ENCODE peak calls at places on chromosomes 7 and 10, in six cellular contexts. S is AG04450; T is HepG2; K is CD8-positive, alpha-beta memory T cell; H is heart left ventricle; N is neural progenitor cell. R is an unnamed sample. For H3K9me3, the result is how much of the 10 kb centered on the place peaks cover.

GRCh38 chr10:97731346-97732051 is 5.4 kb upstream of the ZFYVE27 start:
- DNase-seq in T (peak), H (no peak), S (peak), N (peak), K (peak), R (peak)

GRCh38 chr10:43398939-43399871 is 9.8 kb downstream of the HNRNPF start:
- DNase-seq in S (no peak), T (peak), N (no peak), K (no peak), H (no peak), R (no peak)

GRCh38 chr10:32271617-32272016 is 75.3 kb downstream of the EPC1 start:
- DNase-seq in K (no peak), S (no peak), T (no peak), N (no peak), H (no peak), R (no peak)

GRCh38 chr7:89607797-89608196 is 546.5 kb upstream of the STEAP1 start:
- DNase-seq in H (no peak), K (no peak), S (no peak), T (no peak), N (no peak), R (no peak)

GRCh38 chr7:94146408-94146807 is 142.3 kb upstream of the BET1 start:
- DNase-seq in S (peak), H (peak), N (no peak), K (no peak), T (no peak), R (no peak)

GRCh38 chr10:114250246-114250645 is 11.2 kb downstream of the VWA2 start:
- DNase-seq in S (no peak), H (no peak), N (no peak), T (no peak), K (no peak), R (no peak)

GRCh38 chr10:80210259-80210658 is 4.9 kb upstream of the ANXA11 start:
- DNase-seq in K (no peak), S (no peak), N (no peak), H (no peak), T (no peak), R (no peak)

GRCh38 chr10:110420401-110421193 is 77.1 kb upstream of the DUSP5 start:
- DNase-seq in N (no peak), H (no peak), T (no peak), S (no peak), K (no peak), R (no peak)

GRCh38 chr10:2913531-2913930 is 153.8 kb upstream of the PFKP start:
- DNase-seq in H (no peak), K (no peak), S (no peak), N (no peak), T (no peak), R (no peak)

GRCh38 chr7:136266457-136266856 is 289.3 kb upstream of the MTPN start:
- DNase-seq in N (no peak), H (no peak), T (no peak), K (no peak), S (no peak), R (no peak)
- H3K9me3 ChIP-seq in N (under half), H (under half), T (under half), K (under half), S (under half), R (under half)

GRCh38 chr10:133567609-133568286 is 2.4 kb upstream of the SYCE1 start:
- DNase-seq in T (no peak), N (no peak), K (no peak), S (no peak), H (no peak), R (no peak)
- H3K9me3 ChIP-seq in T (under half), N (under half), K (under half), S (under half), H (under half), R (under half)

GRCh38 chr10:131163444-131163843 is 148.1 kb downstream of the TCERG1L start:
- DNase-seq in N (no peak), T (no peak), K (no peak), H (no peak), S (no peak), R (no peak)
- H3K9me3 ChIP-seq in N (under half), T (under half), K (under half), H (under half), S (half or more), R (under half)

GRCh38 chr7:64626083-64626469 is 39.9 kb upstream of the ZNF107 start:
- DNase-seq in S (no peak), T (no peak), N (no peak), H (no peak), K (no peak), R (no peak)

GRCh38 chr7:64628721-64629120 is 37.2 kb upstream of the ZNF107 start:
- DNase-seq in T (no peak), H (no peak), K (no peak), N (no peak), S (no peak), R (no peak)

GRCh38 chr7:64625114-64626082 is 40.5 kb upstream of the ZNF107 start:
- DNase-seq in H (no peak), S (no peak), T (no peak), N (no peak), K (no peak), R (no peak)

GRCh38 chr7:64628192-64628591 is 37.7 kb upstream of the ZNF107 start:
- DNase-seq in H (no peak), T (no peak), S (no peak), K (no peak), N (no peak), R (no peak)

DNA sequence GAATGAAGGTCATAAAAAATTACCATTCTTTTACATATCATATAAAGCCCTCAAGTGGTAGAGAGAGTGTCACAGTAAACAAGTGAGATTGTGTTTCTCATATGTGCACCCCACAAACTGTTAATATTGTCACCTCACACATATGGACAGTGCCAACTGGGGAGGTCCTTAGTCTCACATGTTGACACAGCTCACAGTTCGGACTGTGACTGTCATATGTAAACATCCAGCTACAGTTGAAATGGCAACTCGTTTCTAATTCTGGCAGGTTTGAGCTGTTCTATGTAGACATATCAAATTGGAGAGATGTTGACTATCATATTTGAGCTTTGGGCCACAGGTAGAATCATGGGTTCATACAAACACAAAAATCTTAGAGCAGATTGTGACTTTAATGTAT is 39.4 kb upstream of the ZNF107 start:
- DNase-seq in H (no peak), T (no peak), N (no peak), S (no peak), K (no peak), R (no peak)
- H3K9me3 ChIP-seq in H (under half), T (under half), N (under half), S (under half), K (under half), R (under half)

GRCh38 chr7:157928171-157928794 is 591.5 kb downstream of the DNAJB6 start:
- DNase-seq in H (no peak), K (no peak), T (no peak), S (no peak), N (no peak), R (no peak)
- H3K9me3 ChIP-seq in H (under half), K (under half), T (under half), S (half or more), N (under half), R (under half)

GRCh38 chr7:57205000-57205399 is 72.8 kb upstream of the ZNF479 start:
- DNase-seq in N (no peak), K (no peak), H (no peak), S (no peak), T (no peak), R (no peak)

GRCh38 chr7:57201895-57202210 is 69.6 kb upstream of the ZNF479 start:
- DNase-seq in H (no peak), K (no peak), T (no peak), N (no peak), S (no peak), R (no peak)

GRCh38 chr7:57203161-57203791 is 71.0 kb upstream of the ZNF479 start:
- DNase-seq in H (no peak), N (no peak), T (no peak), S (no peak), K (no peak), R (no peak)

GRCh38 chr7:57202274-57202673 is 70.0 kb upstream of the ZNF479 start:
- DNase-seq in H (no peak), K (no peak), N (no peak), T (no peak), S (no peak), R (no peak)

DNA sequence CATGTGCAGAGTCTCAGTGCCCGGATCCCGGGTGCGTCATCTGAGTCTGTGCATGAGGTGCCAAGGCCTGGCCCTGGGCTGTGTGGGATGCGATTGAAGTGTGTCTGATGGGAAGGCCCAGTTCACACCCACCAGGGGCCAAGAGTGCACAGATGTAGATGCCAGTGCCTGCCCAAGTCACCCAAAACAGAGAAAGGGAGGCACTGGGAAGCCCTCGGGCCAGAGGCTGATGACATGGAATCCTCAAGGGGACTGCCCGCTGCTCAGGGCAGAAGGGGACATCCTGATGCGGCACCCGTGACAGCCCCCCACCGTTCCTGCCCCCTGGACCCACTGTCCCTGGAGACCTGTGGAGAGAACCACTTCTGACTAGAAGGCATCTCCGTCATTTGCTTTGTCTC is 72.2 kb upstream of the ZNF479 start:
- DNase-seq in S (no peak), T (no peak), N (no peak), K (no peak), H (no peak), R (no peak)
- H3K9me3 ChIP-seq in S (half or more), T (half or more), N (under half), K (under half), H (under half), R (under half)

GRCh38 chr10:38605153-38605661 is 511.1 kb downstream of the ZNF37A start:
- DNase-seq in S (no peak), N (no peak), K (no peak), H (no peak), T (no peak), R (no peak)

GRCh38 chr10:38600146-38600545 is 506.0 kb downstream of the ZNF37A start:
- DNase-seq in K (no peak), H (no peak), N (no peak), S (no peak), T (no peak), R (no peak)

GRCh38 chr10:38600696-38601095 is 506.6 kb downstream of the ZNF37A start:
- DNase-seq in S (no peak), H (no peak), T (no peak), K (no peak), N (no peak), R (no peak)
- H3K9me3 ChIP-seq in S (half or more), H (under half), T (under half), K (under half), N (under half), R (under half)

DNA sequence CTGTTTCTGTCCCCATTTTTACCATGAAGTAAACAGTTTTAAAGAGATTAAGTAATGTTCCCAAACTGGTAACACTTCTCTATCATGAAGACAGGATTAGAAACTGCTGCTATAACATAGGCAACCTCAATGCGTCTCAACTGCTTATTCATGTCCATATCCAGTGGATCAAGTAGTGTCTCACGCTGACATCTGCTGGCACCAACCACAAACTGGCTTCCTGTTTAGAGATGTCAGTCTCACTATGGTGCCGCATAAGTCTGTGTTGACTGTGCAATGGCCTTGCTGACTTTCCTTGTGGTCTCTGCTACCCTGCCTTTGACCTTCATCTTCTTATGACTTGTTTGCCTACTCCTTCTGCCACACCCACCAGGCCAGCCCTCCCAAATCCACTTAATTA is 369.6 kb upstream of the DPP6 start:
- DNase-seq in S (no peak), H (no peak), T (no peak), K (no peak), N (no peak), R (no peak)
- H3K9me3 ChIP-seq in S (under half), H (under half), T (half or more), K (under half), N (under half), R (under half)

GRCh38 chr7:67590649-67591048 is 594.0 kb downstream of the TYW1 start:
- DNase-seq in T (no peak), S (no peak), H (no peak), N (no peak), K (no peak), R (no peak)

GRCh38 chr7:67588631-67589030 is 592.0 kb downstream of the TYW1 start:
- DNase-seq in S (no peak), K (no peak), H (no peak), T (no peak), N (no peak), R (no peak)

GRCh38 chr7:67593807-67594206 is 597.2 kb downstream of the TYW1 start:
- DNase-seq in T (no peak), K (no peak), N (no peak), H (no peak), S (no peak), R (no peak)

DNA sequence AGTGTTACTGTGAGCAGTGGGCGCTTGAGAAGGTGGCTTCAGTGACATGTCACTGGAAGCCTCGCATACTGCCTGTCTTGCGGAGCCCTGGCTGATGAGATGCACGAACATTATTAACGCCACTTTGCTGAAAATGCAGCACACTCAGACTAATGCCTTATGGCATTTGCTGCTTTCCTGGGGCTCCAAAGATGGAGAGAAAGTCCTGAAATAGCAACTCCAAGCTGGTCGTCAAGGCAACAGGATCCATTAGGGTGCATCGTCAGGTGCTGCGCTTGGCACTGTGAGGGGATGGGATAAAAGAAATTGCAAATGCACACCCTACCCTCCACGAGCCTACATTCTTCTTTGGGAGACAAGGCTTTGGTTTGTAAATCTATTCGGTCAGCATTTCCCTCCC is 592.5 kb downstream of the TYW1 start:
- DNase-seq in S (no peak), K (no peak), T (no peak), H (no peak), N (no peak), R (no peak)
- H3K9me3 ChIP-seq in S (under half), K (under half), T (under half), H (under half), N (under half), R (under half)

DNA sequence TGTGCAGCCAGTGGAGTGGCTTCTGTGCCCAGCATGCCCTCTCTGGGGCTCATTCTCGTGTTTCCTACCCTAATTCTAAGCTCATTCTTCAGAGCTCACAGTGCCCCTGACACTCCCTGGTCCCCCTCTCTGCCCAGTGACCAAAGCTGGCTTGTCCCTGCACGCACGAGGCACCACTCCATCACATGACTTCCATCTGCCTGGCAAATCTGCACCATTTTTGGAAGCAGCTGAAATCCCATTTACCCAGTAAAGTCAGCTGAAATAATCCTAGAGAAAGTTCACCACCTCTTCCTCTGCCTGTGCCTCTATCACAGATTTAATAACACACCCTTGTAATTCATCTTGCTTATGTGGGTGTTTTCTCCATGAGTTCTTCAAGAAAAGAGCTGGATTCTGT is 616.9 kb downstream of the PTPRN2 start:
- DNase-seq in K (no peak), N (no peak), S (no peak), H (peak), T (no peak), R (no peak)
- H3K9me3 ChIP-seq in K (under half), N (under half), S (half or more), H (under half), T (under half), R (under half)

R was measured in Panc1.